ENCODE peak calls at places on chromosomes 16 and 17, in seven cellular contexts. R is CMK; I is RPMI7951; W is fibroblast of mammary gland; T is HT1080; L is activated CD4-positive, CD25-positive, alpha-beta regulatory T cell; G is H54. A is an unnamed sample.

GRCh38 chr16:22232277-22233049 is 26.4 kb downstream of the EEF2K start:
- DNase-seq in R (no peak), I (peak; percentile 42), W (peak; percentile 63), T (peak; percentile 63), L (no peak), G (peak; percentile 62), A (no peak)

GRCh38 chr17:30203471-30203981 is 32.0 kb downstream of the SLC6A4 start:
- DNase-seq in R (no peak), I (no peak), W (no peak), T (no peak), L (no peak), G (no peak), A (no peak)

GRCh38 chr17:77935121-77935571 is 23.4 kb upstream of the TNRC6C start:
- DNase-seq in R (no peak), I (no peak), W (no peak), T (no peak), L (no peak), G (no peak), A (no peak)

GRCh38 chr17:75652934-75653549 is 13.9 kb downstream of the RECQL5 start:
- DNase-seq in R (no peak), I (peak; percentile 25), W (peak; percentile 30), T (peak; percentile 37), L (no peak), G (no peak), A (no peak)

GRCh38 chr17:31916496-31917064 is 15.1 kb upstream of the UTP6 start:
- DNase-seq in R (no peak), I (no peak), W (no peak), T (no peak), L (no peak), G (no peak), A (no peak)

GRCh38 chr16:30766206-30766921 is 4.2 kb downstream of the RNF40 start:
- DNase-seq in R (no peak), I (no peak), W (no peak), T (no peak), L (no peak), G (no peak), A (no peak)

GRCh38 chr17:78995761-78996451 is 13.7 kb downstream of the CANT1 start:
- DNase-seq in R (no peak), I (no peak), W (no peak), T (no peak), L (no peak), G (no peak), A (no peak)

GRCh38 chr17:16919663-16920627 is 52.0 kb downstream of the TNFRSF13B start:
- DNase-seq in R (no peak), I (no peak), W (no peak), T (no peak), L (no peak), G (no peak), A (no peak)

GRCh38 chr16:19524356-19524865 is 669 bp downstream of the CCP110 start:
- DNase-seq in R (no peak), I (no peak), W (no peak), T (no peak), L (no peak), G (no peak), A (no peak)

GRCh38 chr16:27712251-27712711 is 162.3 kb downstream of the KATNIP start:
- DNase-seq in R (no peak), I (no peak), W (no peak), T (no peak), L (no peak), G (no peak), A (no peak)

A was measured in skeletal muscle cell.